ENCODE peak calls at places on chromosome 2, in five cellular contexts. B, T, G, J and Y are unnamed samples.

GRCh38 chr2:57448816-57449215 is 597.8 kb upstream of the VRK2 start:
- DNase-seq in B (no peak), T (no peak), G (no peak), J (no peak), Y (no peak)

GRCh38 chr2:16295891-16296290 is 355.5 kb downstream of the MYCN start:
- DNase-seq in B (no peak), T (no peak), G (no peak), J (no peak), Y (no peak)

GRCh38 chr2:230690439-230690838 is 22.2 kb upstream of the CAB39 start:
- DNase-seq in B (no peak), T (peak; percentile 44), G (no peak), J (no peak), Y (no peak)

GRCh38 chr2:95008311-95008710 is 17.2 kb upstream of the MAL start:
- DNase-seq in B (no peak), T (no peak), G (no peak), J (no peak), Y (no peak)

GRCh38 chr2:147424766-147425165 is 420.1 kb upstream of the ACVR2A start:
- DNase-seq in B (no peak), T (no peak), G (no peak), J (no peak), Y (no peak)

GRCh38 chr2:2492800-2493199 is 161.7 kb upstream of the MYT1L start:
- DNase-seq in B (no peak), T (no peak), G (no peak), J (no peak), Y (no peak)

GRCh38 chr2:151560289-151560688 is 150.6 kb downstream of the RIF1 start:
- DNase-seq in B (no peak), T (peak; percentile 67), G (no peak), J (no peak), Y (peak; percentile 20)

GRCh38 chr2:218691234-218691633 is 19.3 kb downstream of the STK36 start:
- DNase-seq in B (no peak), T (peak; percentile 69), G (no peak), J (no peak), Y (peak; percentile 65)

GRCh38 chr2:222305510-222306392 is 7.0 kb upstream of the PAX3 start:
- DNase-seq in B (peak; percentile 55), T (no peak), G (no peak), J (peak; percentile 34), Y (no peak)

GRCh38 chr2:201130524-201131186 is 14.7 kb downstream of the CFLAR start:
- DNase-seq in B (no peak), T (peak; percentile 88), G (no peak), J (no peak), Y (peak; percentile 81)

GRCh38 chr2:38315707-38316333 is 61.3 kb downstream of the ATL2 start:
- DNase-seq in B (no peak), T (peak; percentile 60), G (peak; percentile 28), J (peak; percentile 23), Y (peak; percentile 53)

GRCh38 chr2:68912732-68913131 is 40.0 kb downstream of the GKN2 start:
- DNase-seq in B (no peak), T (no peak), G (no peak), J (no peak), Y (no peak)

DNA sequence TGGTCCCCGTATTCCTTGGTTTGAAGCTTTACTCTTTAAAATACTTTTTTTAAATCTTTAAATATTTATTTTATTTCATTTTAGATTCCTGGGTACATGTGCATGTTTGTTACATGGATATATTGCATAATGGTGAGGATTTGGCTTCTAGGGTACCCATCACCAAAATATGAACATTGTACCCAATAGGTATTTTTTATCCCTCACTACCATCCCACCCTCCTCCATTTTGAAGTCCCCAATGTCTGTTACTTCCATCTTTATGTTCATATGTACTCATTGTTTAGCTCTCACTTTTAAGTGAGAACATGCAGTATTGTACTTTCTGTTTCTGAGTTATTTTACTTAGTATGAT is 59.5 kb upstream of the IL1RL1 start:
- DNase-seq in B (no peak), T (no peak), G (no peak), J (no peak), Y (no peak)
- TF ChIP-seq CTCF in B (no peak), T (no peak), G (no peak), J (no peak), Y (no peak)

GRCh38 chr2:181660181-181660580 is 3.3 kb upstream of the CERKL start:
- DNase-seq in B (no peak), T (no peak), G (no peak), J (no peak), Y (no peak)
- TF ChIP-seq CTCF in B (no peak), T (no peak), G (no peak), J (no peak), Y (no peak)

GRCh38 chr2:127700527-127701192 is 637 bp upstream of the SFT2D3 start:
- DNase-seq in B (peak; percentile 90), T (no peak), G (no peak), J (no peak), Y (no peak)

GRCh38 chr2:127702395-127703009 is 1.2 kb downstream of the SFT2D3 start:
- DNase-seq in B (no peak), T (no peak), G (no peak), J (no peak), Y (no peak)

GRCh38 chr2:127701193-127701650 is at the start of gene SFT2D3:
- DNase-seq in B (peak; percentile 97), T (peak; percentile 85), G (peak; percentile 79), J (peak; percentile 80), Y (peak; percentile 88)

GRCh38 chr2:127703282-127703681 is 2.0 kb downstream of the SFT2D3 start:
- DNase-seq in B (no peak), T (no peak), G (no peak), J (no peak), Y (no peak)

GRCh38 chr2:127701651-127702394 is 526 bp downstream of the SFT2D3 start:
- DNase-seq in B (peak; percentile 75), T (peak; percentile 63), G (peak; percentile 17), J (peak; percentile 66), Y (peak; percentile 69)
- TF ChIP-seq CTCF in B (peak; percentile 19), T (peak; percentile 2), G (no peak), J (peak; percentile 41), Y (peak; percentile 32)

GRCh38 chr2:196535742-196536141 is 103.8 kb upstream of the CCDC150 start:
- DNase-seq in B (no peak), T (no peak), G (no peak), J (no peak), Y (no peak)
- TF ChIP-seq CTCF in B (no peak), T (no peak), G (no peak), J (no peak), Y (peak; percentile 64)

DNA sequence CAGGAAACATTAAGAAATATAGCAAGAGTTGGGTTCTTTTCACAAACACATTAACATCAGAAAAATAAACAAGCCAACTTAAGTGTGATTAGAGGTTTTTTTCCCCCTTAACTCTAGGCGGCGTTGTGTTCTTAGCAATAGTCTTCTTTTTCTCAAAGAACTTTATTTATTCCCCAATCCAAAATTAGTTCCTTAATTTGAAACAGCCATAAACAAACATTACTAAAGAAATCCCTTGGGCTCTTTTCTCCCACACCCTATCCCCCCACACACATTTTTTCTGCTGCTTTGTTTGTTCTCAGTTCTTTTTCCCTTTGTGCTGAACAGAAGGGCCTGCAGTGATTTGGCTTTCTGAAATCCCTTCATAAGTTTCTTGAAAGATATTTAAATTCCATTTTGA is 13.2 kb upstream of the MYO1B start:
- DNase-seq in B (no peak), T (peak; percentile 84), G (no peak), J (no peak), Y (peak; percentile 39)
- TF ChIP-seq CTCF in B (peak; percentile 63), T (peak; percentile 74), G (no peak), J (peak; percentile 53), Y (peak; percentile 79)

GRCh38 chr2:12988279-12988678 is 271.5 kb downstream of the TRIB2 start:
- DNase-seq in B (no peak), T (no peak), G (no peak), J (no peak), Y (no peak)

GRCh38 chr2:12987246-12987645 is 270.5 kb downstream of the TRIB2 start:
- DNase-seq in B (no peak), T (no peak), G (no peak), J (no peak), Y (no peak)

GRCh38 chr2:12990523-12990922 is 273.8 kb downstream of the TRIB2 start:
- DNase-seq in B (no peak), T (peak; percentile 14), G (no peak), J (no peak), Y (no peak)
- TF ChIP-seq CTCF in B (peak; percentile 47), T (peak; percentile 42), G (no peak), J (peak; percentile 42), Y (peak; percentile 73)